ENCODE peak calls at places on chromosomes 4 and X, in nine cellular contexts. X is uterus; W is CD8-positive, alpha-beta T cell; Z is cardiac muscle cell; Y is lung; F is IMR-90; D is HL-60; G is right atrium auricular region; Q is prostate gland. C is an unnamed sample.

GRCh38 chr4:73831569-73831968 is 4.9 kb upstream of the CXCL6 start:
- DNase-seq in X (no peak), W (no peak), Z (no peak), Y (no peak), F (no peak), D (no peak), G (no peak), Q (no peak), C (no peak)

GRCh38 chr4:173258866-173259265 is 75.3 kb downstream of the HMGB2 start:
- DNase-seq in X (no peak), W (no peak), Z (no peak), Y (no peak), F (no peak), D (no peak), G (no peak), Q (no peak), C (no peak)

GRCh38 chr4:78205601-78206000 is 148.5 kb downstream of the FRAS1 start:
- DNase-seq in X (no peak), W (no peak), Z (peak), Y (no peak), F (no peak), D (no peak), G (no peak), Q (no peak), C (no peak)

GRCh38 chr4:87067120-87067885 is 132.5 kb downstream of the AFF1 start:
- DNase-seq in X (no peak), W (no peak), Z (no peak), Y (no peak), F (no peak), D (no peak), G (no peak), Q (no peak), C (no peak)

GRCh38 chr4:10554694-10555093 is 97.5 kb upstream of the ZNF518B start:
- DNase-seq in X (peak), W (peak), Z (peak), Y (peak), F (peak), D (peak), G (peak), Q (peak), C (peak)

GRCh38 chrX:16664059-16664458 is 14.1 kb downstream of the S100G start:
- DNase-seq in X (no peak), W (no peak), Z (no peak), Y (no peak), F (peak), D (no peak), G (no peak), Q (no peak), C (no peak)

GRCh38 chr4:8910822-8911310 is 39.2 kb upstream of the HMX1 start:
- DNase-seq in X (peak), W (no peak), Z (no peak), Y (no peak), F (no peak), D (no peak), G (peak), Q (no peak), C (peak)

GRCh38 chr4:53306729-53307128 is 59.1 kb downstream of the SCFD2 start:
- DNase-seq in X (no peak), W (no peak), Z (no peak), Y (no peak), F (peak), D (no peak), G (no peak), Q (no peak), C (no peak)

GRCh38 chr4:105186701-105187158 is 40.1 kb downstream of the TET2 start:
- DNase-seq in X (no peak), W (no peak), Z (no peak), Y (no peak), F (peak), D (no peak), G (no peak), Q (no peak), C (no peak)

GRCh38 chrX:85993539-85994197 is 53.7 kb downstream of the CHM start:
- DNase-seq in X (no peak), W (no peak), Z (no peak), Y (no peak), F (peak), D (no peak), G (no peak), Q (no peak), C (no peak)

GRCh38 chr4:123599920-123600394 is 203.4 kb downstream of the SPRY1 start:
- DNase-seq in X (peak), W (peak), Z (peak), Y (peak), F (peak), D (peak), G (peak), Q (peak), C (peak)

GRCh38 chr4:143375326-143376073 is 38.8 kb downstream of the GAB1 start:
- DNase-seq in X (no peak), W (no peak), Z (peak), Y (peak), F (no peak), D (no peak), G (no peak), Q (no peak), C (peak)

GRCh38 chr4:85864806-85865205 is 389.9 kb downstream of the ARHGAP24 start:
- DNase-seq in X (no peak), W (no peak), Z (no peak), Y (no peak), F (no peak), D (no peak), G (no peak), Q (no peak), C (no peak)

GRCh38 chrX:129158505-129158904 is 364.8 kb downstream of the SMARCA1 start:
- DNase-seq in X (no peak), W (no peak), Z (no peak), Y (no peak), F (no peak), D (no peak), G (no peak), Q (no peak), C (no peak)

GRCh38 chrX:129161108-129161507 is 362.2 kb downstream of the SMARCA1 start:
- DNase-seq in X (no peak), W (no peak), Z (no peak), Y (no peak), F (no peak), D (no peak), G (no peak), Q (no peak), C (no peak)
- TF ChIP-seq CTCF in X (no peak), W (no peak), Z (no peak), Y (no peak), F (no peak), D (no peak), G (no peak), Q (no peak), C (no peak)

GRCh38 chr4:7368296-7368695 is 66.4 kb downstream of the PSAPL1 start:
- DNase-seq in X (no peak), W (no peak), Z (no peak), Y (no peak), F (no peak), D (no peak), G (no peak), Q (no peak), C (no peak)

GRCh38 chr4:7367361-7367760 is 67.4 kb downstream of the PSAPL1 start:
- DNase-seq in X (no peak), W (no peak), Z (no peak), Y (no peak), F (no peak), D (no peak), G (no peak), Q (no peak), C (peak)

GRCh38 chr4:7366958-7367353 is 67.8 kb downstream of the PSAPL1 start:
- DNase-seq in X (no peak), W (no peak), Z (no peak), Y (no peak), F (no peak), D (no peak), G (no peak), Q (no peak), C (peak)

GRCh38 chr4:7366180-7366957 is 68.4 kb downstream of the PSAPL1 start:
- DNase-seq in X (no peak), W (no peak), Z (no peak), Y (peak), F (no peak), D (no peak), G (no peak), Q (no peak), C (no peak)

GRCh38 chr4:7367894-7368293 is 66.8 kb downstream of the PSAPL1 start:
- DNase-seq in X (no peak), W (no peak), Z (no peak), Y (no peak), F (no peak), D (no peak), G (no peak), Q (no peak), C (no peak)
- H3K27ac ChIP-seq in X (no peak), W (no peak), Z (no peak), Y (no peak), F (no peak), D (no peak), G (no peak), Q (no peak), C (peak)

GRCh38 chr4:132125131-132125530 is 1024.0 kb upstream of the PCDH10 start:
- DNase-seq in X (no peak), W (no peak), Z (no peak), Y (no peak), F (peak), D (no peak), G (no peak), Q (no peak), C (no peak)
- H3K4me3 ChIP-seq in X (no peak), W (no peak), Z (no peak), Y (no peak), F (no peak), D (no peak), G (no peak), Q (no peak), C (no peak)

DNA sequence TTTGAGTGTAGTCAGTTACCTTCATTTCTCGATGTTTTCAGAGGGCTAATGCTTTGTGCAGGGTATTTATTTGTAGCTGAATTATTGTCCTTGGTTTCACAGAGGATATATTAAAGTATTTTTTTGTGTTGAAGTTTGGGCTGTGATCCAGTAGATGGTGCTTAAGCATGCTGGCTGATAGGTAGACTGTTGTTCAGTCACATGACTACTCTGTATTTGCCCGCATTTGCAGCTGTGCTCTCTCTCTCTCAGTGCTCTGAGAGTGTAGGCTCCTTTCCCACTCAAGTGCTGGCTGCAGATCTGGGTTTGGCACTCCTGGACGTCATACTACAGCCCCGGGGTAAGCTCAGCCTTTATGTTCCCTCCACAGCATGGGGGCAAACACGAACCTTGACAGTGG is 21.7 kb downstream of the RAB40AL start:
- DNase-seq in X (no peak), W (no peak), Z (no peak), Y (no peak), F (no peak), D (no peak), G (no peak), Q (no peak), C (no peak)
- TF ChIP-seq CTCF in X (no peak), W (no peak), Z (no peak), Y (no peak), F (no peak), D (no peak), G (no peak), Q (no peak), C (no peak)

GRCh38 chr4:138223191-138223910 is 18.8 kb downstream of the SLC7A11 start:
- DNase-seq in X (no peak), W (no peak), Z (no peak), Y (no peak), F (no peak), D (no peak), G (no peak), Q (no peak), C (no peak)

GRCh38 chr4:138225477-138225876 is 16.7 kb downstream of the SLC7A11 start:
- DNase-seq in X (no peak), W (no peak), Z (no peak), Y (no peak), F (peak), D (no peak), G (no peak), Q (no peak), C (no peak)

GRCh38 chr4:138218976-138219375 is 23.2 kb downstream of the SLC7A11 start:
- DNase-seq in X (no peak), W (no peak), Z (no peak), Y (no peak), F (no peak), D (no peak), G (no peak), Q (no peak), C (no peak)

GRCh38 chr4:138224614-138225013 is 17.5 kb downstream of the SLC7A11 start:
- DNase-seq in X (no peak), W (no peak), Z (no peak), Y (no peak), F (no peak), D (no peak), G (no peak), Q (no peak), C (no peak)

GRCh38 chr4:138222041-138222440 is 20.1 kb downstream of the SLC7A11 start:
- DNase-seq in X (no peak), W (no peak), Z (no peak), Y (no peak), F (peak), D (no peak), G (no peak), Q (no peak), C (no peak)
- H3K27ac ChIP-seq in X (no peak), W (no peak), Z (no peak), Y (peak), F (peak), D (no peak), G (peak), Q (no peak), C (peak)

GRCh38 chr4:94453534-94453963 is 1.8 kb downstream of the PDLIM5 start:
- DNase-seq in X (no peak), W (no peak), Z (no peak), Y (no peak), F (no peak), D (no peak), G (no peak), Q (no peak), C (no peak)

GRCh38 chr4:94451669-94452475 is at the start of gene PDLIM5:
- DNase-seq in X (peak), W (peak), Z (peak), Y (peak), F (peak), D (peak), G (peak), Q (peak), C (peak)

GRCh38 chr4:94454405-94454804 is 2.7 kb downstream of the PDLIM5 start:
- DNase-seq in X (no peak), W (no peak), Z (no peak), Y (no peak), F (peak), D (no peak), G (no peak), Q (no peak), C (no peak)

GRCh38 chr4:94451051-94451404 is 714 bp upstream of the PDLIM5 start:
- DNase-seq in X (no peak), W (no peak), Z (no peak), Y (no peak), F (no peak), D (no peak), G (no peak), Q (no peak), C (no peak)

GRCh38 chr4:94452476-94453300 is 946 bp downstream of the PDLIM5 start:
- DNase-seq in X (peak), W (peak), Z (peak), Y (peak), F (peak), D (no peak), G (peak), Q (peak), C (peak)
- H3K4me3 ChIP-seq in X (peak), W (peak), Z (peak), Y (peak), F (peak), D (peak), G (peak), Q (peak), C (peak)

GRCh38 chrX:129678176-129678880 is 23.6 kb upstream of the APLN start:
- DNase-seq in X (peak), W (peak), Z (no peak), Y (peak), F (no peak), D (no peak), G (no peak), Q (no peak), C (no peak)
- TF ChIP-seq CTCF in X (no peak), W (peak), Z (peak), Y (peak), F (no peak), D (no peak), G (peak), Q (no peak), C (peak)

GRCh38 chr4:80619070-80619674 is 283.6 kb downstream of the CFAP299 start:
- DNase-seq in X (no peak), W (no peak), Z (no peak), Y (no peak), F (no peak), D (no peak), G (no peak), Q (no peak), C (no peak)
- H3K27ac ChIP-seq in X (no peak), W (no peak), Z (no peak), Y (no peak), F (no peak), D (no peak), G (no peak), Q (no peak), C (no peak)

DNA sequence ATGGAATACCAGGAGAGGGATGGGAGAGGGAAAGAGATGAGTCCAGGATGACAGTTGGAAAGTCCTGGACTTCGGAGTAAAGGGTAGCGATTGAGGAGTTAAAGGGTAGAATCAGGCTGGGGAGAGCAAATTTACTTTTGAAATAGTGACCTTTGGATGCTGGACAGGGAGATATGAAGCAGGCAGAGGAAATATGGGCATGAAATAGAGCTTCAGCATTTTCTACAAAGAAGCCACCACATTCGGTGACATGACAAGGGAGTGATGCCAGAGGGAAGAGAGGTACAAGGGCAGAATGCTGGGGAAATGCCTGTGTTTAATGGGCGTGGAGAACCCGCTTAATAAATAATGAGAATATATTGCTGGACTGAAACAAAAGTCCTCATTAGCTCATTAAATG is 92.7 kb downstream of the TBL1X start:
- DNase-seq in X (no peak), W (no peak), Z (no peak), Y (no peak), F (no peak), D (no peak), G (no peak), Q (no peak), C (no peak)
- H3K4me3 ChIP-seq in X (no peak), W (no peak), Z (no peak), Y (no peak), F (no peak), D (no peak), G (no peak), Q (no peak), C (no peak)

DNA sequence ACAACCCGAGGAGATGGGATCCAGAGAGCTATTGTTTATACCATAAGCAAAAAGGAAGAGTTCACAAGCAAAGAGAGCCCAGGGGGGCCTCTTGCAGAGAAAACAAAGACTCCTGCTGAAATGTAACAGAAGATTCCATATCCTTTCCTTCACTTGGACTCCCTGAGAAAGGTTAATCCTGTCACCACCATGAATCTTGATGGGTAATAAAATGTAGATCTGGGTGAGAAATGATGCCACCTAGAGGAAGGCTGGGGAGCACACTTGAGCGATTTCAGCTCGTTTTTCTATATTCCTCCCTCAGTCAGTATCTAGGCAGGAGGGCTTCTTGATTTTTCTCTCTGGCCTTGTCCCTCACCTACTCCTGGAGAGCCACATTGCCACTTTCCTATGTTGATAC is 10.2 kb upstream of the KCNE5 start:
- DNase-seq in X (no peak), W (no peak), Z (peak), Y (no peak), F (peak), D (peak), G (no peak), Q (no peak), C (no peak)
- TF ChIP-seq CTCF in X (no peak), W (no peak), Z (peak), Y (peak), F (peak), D (peak), G (peak), Q (no peak), C (peak)